ENCODE peak calls at places on chromosome 14, in nine cellular contexts. B is skeletal muscle cell; I is Kasumi-1; C is prostate gland; K is occipital lobe; S is endothelial cell; G is left cardiac atrium; H is IMR-90; Y is activated naive CD8-positive, alpha-beta T cell treated with anti-CD3 and anti-CD28 coated beads, Interleukin-2, amount 50 U/mL, for 24 hours. R is an unnamed sample.

GRCh38 chr14:103698380-103699260 is 16.6 kb downstream of the XRCC3 start:
- DNase-seq in S (no peak), C (peak), K (no peak), B (no peak), G (peak), I (no peak), H (no peak), Y (no peak), R (no peak)

GRCh38 chr14:54935100-54935499 is 32.5 kb upstream of the GCH1 start:
- DNase-seq in B (no peak), C (no peak), S (no peak), Y (no peak), H (no peak), K (no peak), I (no peak), G (no peak), R (no peak)

GRCh38 chr14:92586001-92586947 is 72.7 kb downstream of the RIN3 start:
- DNase-seq in I (peak), S (no peak), C (peak), G (no peak), H (peak), Y (no peak), B (peak), K (no peak), R (peak)

GRCh38 chr14:85580536-85581165 is 50.7 kb downstream of the FLRT2 start:
- DNase-seq in C (no peak), Y (no peak), B (no peak), G (no peak), K (no peak), I (no peak), S (no peak), H (peak), R (no peak)

GRCh38 chr14:80135305-80136088 is 75.8 kb downstream of the DIO2 start:
- DNase-seq in B (no peak), Y (no peak), H (no peak), K (no peak), G (no peak), S (no peak), I (no peak), C (no peak), R (no peak)

GRCh38 chr14:30450620-30451019 is 108.3 kb upstream of the G2E3 start:
- DNase-seq in S (no peak), K (no peak), I (no peak), H (peak), B (peak), G (no peak), Y (no peak), C (peak), R (no peak)

GRCh38 chr14:51828017-51828797 is 32.2 kb upstream of the GNG2 start:
- DNase-seq in I (peak), K (no peak), C (no peak), H (peak), Y (peak), G (peak), B (no peak), S (no peak), R (peak)

GRCh38 chr14:85463512-85463911 is 66.4 kb upstream of the FLRT2 start:
- DNase-seq in C (no peak), S (no peak), B (no peak), I (no peak), H (no peak), K (no peak), Y (no peak), G (no peak), R (no peak)

GRCh38 chr14:95477411-95478089 is 38.9 kb downstream of the SYNE3 start:
- DNase-seq in B (no peak), S (no peak), Y (no peak), K (no peak), C (peak), G (no peak), H (no peak), I (no peak), R (no peak)

GRCh38 chr14:32370720-32371119 is 41.6 kb downstream of the AKAP6 start:
- DNase-seq in I (no peak), S (no peak), B (peak), C (no peak), K (no peak), Y (no peak), G (no peak), H (peak), R (no peak)

GRCh38 chr14:73295198-73295796 is 58.0 kb downstream of the PAPLN start:
- DNase-seq in B (no peak), Y (no peak), C (peak), G (no peak), K (no peak), S (no peak), I (peak), H (peak), R (no peak)

GRCh38 chr14:61646366-61647101 is 48.8 kb upstream of the HIF1A start:
- DNase-seq in K (no peak), H (no peak), Y (no peak), B (no peak), I (no peak), S (no peak), C (no peak), G (no peak), R (no peak)

GRCh38 chr14:69315302-69315701 is 55.3 kb downstream of the GALNT16 start:
- DNase-seq in B (no peak), K (no peak), Y (no peak), C (no peak), G (no peak), H (no peak), I (no peak), S (no peak), R (no peak)

GRCh38 chr14:53570411-53571387 is 385.9 kb downstream of the BMP4 start:
- DNase-seq in S (no peak), I (no peak), H (no peak), Y (no peak), K (no peak), C (no peak), G (no peak), B (no peak), R (peak)

GRCh38 chr14:44988694-44989093 is 26.7 kb downstream of the TOGARAM1 start:
- DNase-seq in H (no peak), B (no peak), S (no peak), I (no peak), K (no peak), G (no peak), Y (no peak), C (no peak), R (no peak)

GRCh38 chr14:58922211-58922940 is 266.1 kb upstream of the DAAM1 start:
- DNase-seq in H (peak), B (no peak), G (no peak), Y (no peak), C (no peak), S (no peak), I (no peak), K (no peak), R (no peak)

GRCh38 chr14:65042731-65043372 is 56.2 kb downstream of the FNTB start:
- DNase-seq in C (no peak), G (no peak), S (no peak), H (no peak), K (no peak), I (peak), Y (no peak), B (no peak), R (peak)

GRCh38 chr14:102375126-102375525 is 12.4 kb downstream of the TECPR2 start:
- DNase-seq in S (no peak), Y (no peak), K (no peak), I (no peak), H (no peak), B (no peak), G (no peak), C (no peak), R (no peak)

GRCh38 chr14:65151329-65152010 is 49.2 kb upstream of the MAX start:
- DNase-seq in B (no peak), I (no peak), Y (no peak), S (no peak), K (no peak), C (no peak), H (no peak), G (no peak), R (no peak)

GRCh38 chr14:105582639-105583038 is 56.3 kb downstream of the TMEM121 start:
- DNase-seq in C (no peak), K (no peak), I (no peak), G (no peak), H (peak), B (no peak), S (no peak), Y (no peak), R (peak)

R was measured in GM06990.